ENCODE peak calls at places on chromosomes 1 and 21, in seven cellular contexts. Y is heart left ventricle, U is cardiac fibroblast, O is right atrium auricular region, L is uterus, F is prostate gland, R is coronary artery. S is an unnamed sample.

GRCh38 chr1:231962636-231963035 is 336.0 kb downstream of the DISC1 start:
- DNase-seq in Y (no peak), U (no peak), O (no peak), L (no peak), F (no peak), R (no peak), S (no peak)

GRCh38 chr1:85078903-85079302 is 30.6 kb upstream of the MCOLN3 start:
- DNase-seq in Y (no peak), U (peak; percentile 42), O (no peak), L (no peak), F (no peak), R (no peak), S (no peak)

GRCh38 chr1:202069670-202070069 is 53.0 kb upstream of the GPR37L1 start:
- DNase-seq in Y (no peak), U (no peak), O (no peak), L (no peak), F (no peak), R (no peak), S (no peak)

GRCh38 chr1:102919659-102920058 is 188.7 kb downstream of the COL11A1 start:
- DNase-seq in Y (no peak), U (peak; percentile 80), O (no peak), L (no peak), F (no peak), R (no peak), S (no peak)

GRCh38 chr1:2210084-2210653 is 15.6 kb upstream of the FAAP20 start:
- DNase-seq in Y (peak; percentile 30), U (no peak), O (no peak), L (no peak), F (no peak), R (peak; percentile 76), S (no peak)

GRCh38 chr1:36100376-36100775 is 11.7 kb downstream of the ADPRS start:
- DNase-seq in Y (no peak), U (no peak), O (no peak), L (no peak), F (no peak), R (no peak), S (no peak)

GRCh38 chr1:235409045-235409820 is 42.0 kb downstream of the TBCE start:
- DNase-seq in Y (no peak), U (no peak), O (no peak), L (no peak), F (peak; percentile 29), R (no peak), S (no peak)

GRCh38 chr1:181040284-181040865 is 6.6 kb downstream of the MR1 start:
- DNase-seq in Y (no peak), U (no peak), O (no peak), L (no peak), F (no peak), R (no peak), S (no peak)

GRCh38 chr1:211683396-211684297 is 8.2 kb upstream of the NEK2 start:
- DNase-seq in Y (no peak), U (no peak), O (no peak), L (no peak), F (no peak), R (no peak), S (no peak)

GRCh38 chr1:67608661-67609571 is 76.1 kb upstream of the GADD45A start:
- DNase-seq in Y (no peak), U (no peak), O (no peak), L (no peak), F (no peak), R (no peak), S (no peak)

GRCh38 chr21:35547946-35548774 is 499.1 kb upstream of the RUNX1 start:
- DNase-seq in Y (no peak), U (no peak), O (no peak), L (no peak), F (no peak), R (no peak), S (no peak)

GRCh38 chr1:67645495-67646144 is 39.4 kb upstream of the GADD45A start:
- DNase-seq in Y (peak; percentile 84), U (peak; percentile 82), O (peak; percentile 78), L (peak; percentile 63), F (no peak), R (peak; percentile 85), S (no peak)

DNA sequence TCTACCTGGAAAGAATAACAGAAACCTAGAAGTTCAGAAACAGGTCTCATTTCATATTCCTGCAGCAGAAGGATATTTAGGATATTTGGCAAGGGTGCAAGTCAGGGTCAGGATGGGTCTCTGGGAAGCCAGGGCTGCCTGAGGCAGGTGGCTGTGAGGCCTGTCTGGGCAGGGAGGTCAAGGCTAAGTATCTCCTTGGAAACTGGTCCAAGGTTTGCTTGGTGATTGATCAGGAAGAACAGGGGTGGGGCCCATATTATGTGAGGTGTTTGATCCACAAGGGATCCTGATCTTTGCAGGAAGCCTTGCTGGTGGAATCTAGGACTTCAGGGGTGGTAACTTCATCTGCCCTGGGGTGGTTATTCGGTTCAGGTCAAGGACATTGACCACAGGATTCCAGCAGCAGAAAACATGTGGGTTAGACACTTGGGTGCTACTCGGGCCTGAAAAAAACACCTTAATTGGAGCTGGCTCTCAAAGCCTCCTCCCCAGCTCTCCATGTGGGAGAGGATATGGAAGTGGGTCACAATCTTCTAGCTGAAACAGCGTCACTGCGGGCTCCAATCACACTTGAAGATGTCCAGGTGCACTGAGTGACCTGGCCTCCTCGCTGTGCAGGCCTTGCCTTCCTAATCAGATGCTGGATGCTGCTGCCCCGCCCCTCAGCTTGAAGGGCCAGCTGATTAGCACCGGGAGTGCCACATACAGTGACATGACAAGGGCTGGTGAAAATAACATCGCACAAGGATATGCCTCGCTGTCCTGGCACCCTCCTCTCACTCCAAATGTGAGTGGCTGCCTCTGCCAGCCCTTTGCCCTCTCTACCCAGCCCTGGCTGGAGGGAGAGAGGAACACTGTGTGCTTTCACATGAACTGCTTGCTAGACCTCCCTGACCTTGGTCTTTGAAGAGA is 8.7 kb downstream of the CTNNBIP1 start:
- DNase-seq in Y (peak; percentile 83), U (no peak), O (peak; percentile 61), L (no peak), F (no peak), R (no peak), S (peak; percentile 84)
- H3K4me3 ChIP-seq in Y (no peak overlapping the region), U (no peak overlapping the region), O (no peak overlapping the region), L (no peak overlapping the region), F (no peak overlapping the region), R (no peak overlapping the region), S (no peak overlapping the region)

GRCh38 chr1:161098161-161099068 is at the start of gene KLHDC9:
- DNase-seq in Y (peak; percentile 88), U (no peak), O (no peak), L (peak; percentile 78), F (peak; percentile 84), R (no peak), S (peak; percentile 83)
- H3K4me3 ChIP-seq in Y (peak within 1 kb of the TSS; percentile 49), U (peak within 1 kb of the TSS; percentile 33), O (peak within 1 kb of the TSS; percentile 48), L (peak within 1 kb of the TSS; percentile 56), F (peak within 1 kb of the TSS; percentile 76), R (peak within 1 kb of the TSS; percentile 76), S (peak within 1 kb of the TSS; percentile 42)

DNA sequence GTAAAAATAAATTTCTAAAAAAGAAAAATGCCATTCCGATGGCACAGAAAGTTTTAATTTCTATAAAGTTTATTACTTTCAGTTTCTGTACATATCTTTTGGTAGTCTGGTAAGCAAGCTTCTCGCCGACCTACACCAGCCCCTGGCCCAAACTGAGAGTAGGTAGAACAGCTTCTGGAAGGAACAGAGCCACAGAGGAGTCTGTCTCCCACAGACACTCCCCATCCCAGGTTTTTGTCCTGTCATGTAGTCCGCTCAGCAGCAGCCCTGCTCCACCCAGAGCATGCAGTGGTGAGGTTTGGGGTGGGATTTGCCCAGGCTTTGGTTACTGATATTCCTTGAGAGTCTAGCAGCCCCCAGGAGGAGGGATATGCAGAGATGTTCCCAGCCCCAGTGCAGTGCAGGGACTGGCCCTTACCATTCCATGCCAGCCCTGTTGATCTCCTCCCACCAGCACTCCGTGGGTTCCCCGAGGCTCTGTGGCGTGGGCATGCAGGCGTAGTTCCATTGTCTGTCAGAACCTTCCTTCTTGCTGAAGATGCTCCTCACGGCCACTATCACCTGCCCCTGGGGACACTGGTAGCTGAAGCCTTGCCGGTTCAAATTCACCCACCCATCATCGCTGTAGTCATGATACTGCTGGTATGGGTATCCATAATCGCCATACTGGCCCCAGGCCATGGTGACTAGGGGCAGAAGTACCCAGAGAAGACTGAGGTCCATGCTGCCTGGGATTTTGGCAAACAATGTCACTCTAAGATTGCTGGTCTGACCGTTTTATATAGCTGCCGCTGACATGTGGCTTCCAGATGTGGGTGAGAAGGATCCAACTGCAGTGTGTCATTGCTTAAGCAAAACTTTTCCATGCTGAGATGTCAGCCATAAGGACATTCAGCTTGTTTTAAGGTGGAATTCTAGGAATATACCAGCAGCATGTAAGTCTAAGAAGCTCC is at the start of gene DPT:
- DNase-seq in Y (peak; percentile 58), U (peak; percentile 57), O (peak; percentile 74), L (peak; percentile 71), F (no peak), R (no peak), S (no peak)
- H3K4me3 ChIP-seq in Y (no peak within 1 kb of the TSS), U (no peak within 1 kb of the TSS), O (peak within 1 kb of the TSS; percentile 32), L (peak within 1 kb of the TSS; percentile 18), F (no peak within 1 kb of the TSS), R (peak within 1 kb of the TSS; percentile 61), S (no peak within 1 kb of the TSS)

GRCh38 chr1:203795382-203796222 is at the start of the genes ZBED6 and ZC3H11A:
- DNase-seq in Y (peak; percentile 100), U (peak; percentile 100), O (peak; percentile 100), L (peak; percentile 98), F (peak; percentile 98), R (peak; percentile 100), S (peak; percentile 100)

GRCh38 chr1:203799157-203799556 is 3.7 kb downstream of the ZBED6 start:
- DNase-seq in Y (no peak), U (peak; percentile 54), O (no peak), L (no peak), F (no peak), R (no peak), S (no peak)

GRCh38 chr1:203796223-203796747 is 862 bp downstream of the ZBED6 start:
- DNase-seq in Y (peak; percentile 31), U (peak; percentile 47), O (no peak), L (no peak), F (no peak), R (no peak), S (peak; percentile 35)

GRCh38 chr1:203797948-203798347 is 2.5 kb downstream of the ZBED6 start:
- DNase-seq in Y (peak; percentile 34), U (no peak), O (no peak), L (no peak), F (no peak), R (no peak), S (no peak)

DNA sequence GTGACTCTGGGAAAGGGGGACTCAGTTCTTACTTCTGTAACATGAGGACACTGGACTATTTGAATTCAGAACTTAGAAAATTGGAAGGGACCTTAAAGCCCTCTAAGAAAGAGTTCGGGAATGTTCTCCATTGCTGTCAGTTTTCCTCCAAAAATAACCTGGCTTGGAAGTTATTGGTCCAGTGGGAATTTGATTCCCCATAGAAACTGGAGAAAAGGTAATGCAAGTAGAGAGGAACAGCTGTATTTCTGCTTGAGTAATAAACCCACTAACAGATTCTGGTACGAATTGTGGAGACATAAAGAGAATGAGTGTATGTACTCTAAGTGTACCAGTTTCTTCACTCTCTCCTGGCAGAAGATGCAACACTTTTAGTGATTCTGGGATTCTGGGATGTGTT is 1.8 kb downstream of the ZBED6 start:
- DNase-seq in Y (no peak), U (no peak), O (no peak), L (no peak), F (no peak), R (no peak), S (no peak)
- H3K4me3 ChIP-seq in Y (no peak overlapping the region), U (peak overlapping the region; percentile 78), O (no peak overlapping the region), L (peak overlapping the region; percentile 63), F (peak overlapping the region; percentile 83), R (peak overlapping the region; percentile 92), S (no peak overlapping the region)